ENCODE peak calls at places on chromosome 12, in eight cellular contexts. One of them, this sample, is unnamed.
A peak's percentile ranks its signal among the peaks of the same experiment; 100 is the strongest.

GRCh38 chr12:109020136-109020535 is 732 bp downstream of the SVOP start:
- DNase-seq in OCI-LY7: no peak
- DNase-seq in activated gamma-delta T cell treated with Interleukin-2 at 50 U/mL for 16 hours: no peak
- DNase-seq in RPMI8226: no peak
- DNase-seq in heart left ventricle: no peak
- DNase-seq in AG09319: no peak
- DNase-seq in CD4-positive, CD25-positive, alpha-beta regulatory T cell: no peak
- DNase-seq in astrocyte of the spinal cord: no peak
- DNase-seq in this sample: no peak

GRCh38 chr12:51821423-51822260 is 26.9 kb downstream of the FIGNL2 start:
- DNase-seq in OCI-LY7: no peak
- DNase-seq in activated gamma-delta T cell treated with Interleukin-2 at 50 U/mL for 16 hours: no peak
- DNase-seq in RPMI8226: no peak
- DNase-seq in heart left ventricle: no peak
- DNase-seq in AG09319: no peak
- DNase-seq in CD4-positive, CD25-positive, alpha-beta regulatory T cell: no peak
- DNase-seq in astrocyte of the spinal cord: no peak
- DNase-seq in this sample: no peak

GRCh38 chr12:15356831-15357456 is 34.6 kb downstream of the PTPRO start:
- DNase-seq in OCI-LY7: no peak
- DNase-seq in activated gamma-delta T cell treated with Interleukin-2 at 50 U/mL for 16 hours: no peak
- DNase-seq in RPMI8226: no peak
- DNase-seq in heart left ventricle: no peak
- DNase-seq in AG09319: no peak
- DNase-seq in CD4-positive, CD25-positive, alpha-beta regulatory T cell: no peak
- DNase-seq in astrocyte of the spinal cord: no peak
- DNase-seq in this sample: no peak

GRCh38 chr12:132506730-132507538 is 17.0 kb downstream of the FBRSL1 start:
- DNase-seq in OCI-LY7: no peak
- DNase-seq in activated gamma-delta T cell treated with Interleukin-2 at 50 U/mL for 16 hours: peak; percentile 52
- DNase-seq in RPMI8226: no peak
- DNase-seq in heart left ventricle: peak; percentile 91
- DNase-seq in AG09319: peak; percentile 10
- DNase-seq in CD4-positive, CD25-positive, alpha-beta regulatory T cell: peak; percentile 65
- DNase-seq in astrocyte of the spinal cord: peak; percentile 63
- DNase-seq in this sample: peak; percentile 73

GRCh38 chr12:42327227-42327590 is 1.2 kb downstream of the PPHLN1 start:
- DNase-seq in OCI-LY7: no peak
- DNase-seq in activated gamma-delta T cell treated with Interleukin-2 at 50 U/mL for 16 hours: no peak
- DNase-seq in RPMI8226: no peak
- DNase-seq in heart left ventricle: no peak
- DNase-seq in AG09319: no peak
- DNase-seq in CD4-positive, CD25-positive, alpha-beta regulatory T cell: no peak
- DNase-seq in astrocyte of the spinal cord: no peak
- DNase-seq in this sample: no peak

GRCh38 chr12:70692681-70693288 is 55.6 kb upstream of the PTPRB start:
- DNase-seq in OCI-LY7: peak; percentile 3
- DNase-seq in activated gamma-delta T cell treated with Interleukin-2 at 50 U/mL for 16 hours: no peak
- DNase-seq in RPMI8226: no peak
- DNase-seq in heart left ventricle: no peak
- DNase-seq in AG09319: no peak
- DNase-seq in CD4-positive, CD25-positive, alpha-beta regulatory T cell: no peak
- DNase-seq in astrocyte of the spinal cord: peak; percentile 29
- DNase-seq in this sample: peak; percentile 7

GRCh38 chr12:34595749-34596733 is 573.7 kb downstream of the ALG10 start:
- DNase-seq in OCI-LY7: no peak
- DNase-seq in activated gamma-delta T cell treated with Interleukin-2 at 50 U/mL for 16 hours: no peak
- DNase-seq in RPMI8226: no peak
- DNase-seq in heart left ventricle: no peak
- DNase-seq in AG09319: no peak
- DNase-seq in CD4-positive, CD25-positive, alpha-beta regulatory T cell: no peak
- DNase-seq in astrocyte of the spinal cord: no peak
- DNase-seq in this sample: no peak

GRCh38 chr12:3275171-3276041 is 198.2 kb downstream of the TSPAN9 start:
- DNase-seq in OCI-LY7: peak; percentile 76
- DNase-seq in activated gamma-delta T cell treated with Interleukin-2 at 50 U/mL for 16 hours: peak; percentile 72
- DNase-seq in RPMI8226: peak; percentile 81
- DNase-seq in heart left ventricle: peak; percentile 69
- DNase-seq in AG09319: peak; percentile 34
- DNase-seq in CD4-positive, CD25-positive, alpha-beta regulatory T cell: peak; percentile 54
- DNase-seq in astrocyte of the spinal cord: peak; percentile 68
- DNase-seq in this sample: peak; percentile 35

GRCh38 chr12:124509676-124510300 is 57.6 kb downstream of the NCOR2 start:
- DNase-seq in OCI-LY7: no peak
- DNase-seq in activated gamma-delta T cell treated with Interleukin-2 at 50 U/mL for 16 hours: no peak
- DNase-seq in RPMI8226: no peak
- DNase-seq in heart left ventricle: no peak
- DNase-seq in AG09319: no peak
- DNase-seq in CD4-positive, CD25-positive, alpha-beta regulatory T cell: no peak
- DNase-seq in astrocyte of the spinal cord: peak; percentile 86
- DNase-seq in this sample: peak; percentile 86

GRCh38 chr12:92122941-92123779 is 22.5 kb downstream of the BTG1 start:
- DNase-seq in OCI-LY7: no peak
- DNase-seq in activated gamma-delta T cell treated with Interleukin-2 at 50 U/mL for 16 hours: no peak
- DNase-seq in RPMI8226: no peak
- DNase-seq in heart left ventricle: no peak
- DNase-seq in AG09319: no peak
- DNase-seq in CD4-positive, CD25-positive, alpha-beta regulatory T cell: no peak
- DNase-seq in astrocyte of the spinal cord: no peak
- DNase-seq in this sample: no peak

GRCh38 chr12:50672158-50672557 is 91.7 kb upstream of the ATF1 start:
- DNase-seq in OCI-LY7: no peak
- DNase-seq in activated gamma-delta T cell treated with Interleukin-2 at 50 U/mL for 16 hours: no peak
- DNase-seq in RPMI8226: no peak
- DNase-seq in heart left ventricle: no peak
- DNase-seq in AG09319: no peak
- DNase-seq in CD4-positive, CD25-positive, alpha-beta regulatory T cell: no peak
- DNase-seq in astrocyte of the spinal cord: no peak
- DNase-seq in this sample: no peak

GRCh38 chr12:131860472-131861260 is 32.5 kb downstream of the MMP17 start:
- DNase-seq in OCI-LY7: no peak
- DNase-seq in activated gamma-delta T cell treated with Interleukin-2 at 50 U/mL for 16 hours: no peak
- DNase-seq in RPMI8226: peak; percentile 54
- DNase-seq in heart left ventricle: no peak
- DNase-seq in AG09319: peak; percentile 78
- DNase-seq in CD4-positive, CD25-positive, alpha-beta regulatory T cell: no peak
- DNase-seq in astrocyte of the spinal cord: peak; percentile 59
- DNase-seq in this sample: no peak

GRCh38 chr12:95177201-95177768 is 40.0 kb downstream of the FGD6 start:
- DNase-seq in OCI-LY7: no peak
- DNase-seq in activated gamma-delta T cell treated with Interleukin-2 at 50 U/mL for 16 hours: no peak
- DNase-seq in RPMI8226: no peak
- DNase-seq in heart left ventricle: no peak
- DNase-seq in AG09319: no peak
- DNase-seq in CD4-positive, CD25-positive, alpha-beta regulatory T cell: no peak
- DNase-seq in astrocyte of the spinal cord: no peak
- DNase-seq in this sample: no peak

GRCh38 chr12:101111441-101111840 is 98.6 kb downstream of the SLC5A8 start:
- DNase-seq in OCI-LY7: no peak
- DNase-seq in activated gamma-delta T cell treated with Interleukin-2 at 50 U/mL for 16 hours: no peak
- DNase-seq in RPMI8226: no peak
- DNase-seq in heart left ventricle: no peak
- DNase-seq in AG09319: no peak
- DNase-seq in CD4-positive, CD25-positive, alpha-beta regulatory T cell: no peak
- DNase-seq in astrocyte of the spinal cord: no peak
- DNase-seq in this sample: no peak

GRCh38 chr12:52216107-52216506 is 16.9 kb upstream of the KRT7 start:
- DNase-seq in OCI-LY7: no peak
- DNase-seq in activated gamma-delta T cell treated with Interleukin-2 at 50 U/mL for 16 hours: no peak
- DNase-seq in RPMI8226: no peak
- DNase-seq in heart left ventricle: no peak
- DNase-seq in AG09319: no peak
- DNase-seq in CD4-positive, CD25-positive, alpha-beta regulatory T cell: no peak
- DNase-seq in astrocyte of the spinal cord: no peak
- DNase-seq in this sample: no peak